ENCODE peak calls at places on chromosomes 12 and 14, in eight cellular contexts. F is WTC11; E is AG08395; Z is effector memory CD8-positive, alpha-beta T cell; N is stomach; X is tibial artery; I is cardiac muscle cell; B is GM04503. Y is an unnamed sample.

GRCh38 chr14:52313903-52314481 is at the start of gene PTGER2:
- DNase-seq in F (peak), E (peak), Z (peak), N (peak), X (peak), I (peak), B (no peak), Y (peak)

GRCh38 chr14:81710232-81710845 is 176.7 kb upstream of the SEL1L start:
- DNase-seq in F (no peak), E (peak), Z (no peak), N (no peak), X (no peak), I (peak), B (no peak), Y (peak)

GRCh38 chr12:116459921-116460666 is 99.1 kb upstream of the MAP1LC3B2 start:
- DNase-seq in F (no peak), E (no peak), Z (no peak), N (no peak), X (no peak), I (peak), B (no peak), Y (no peak)

GRCh38 chr12:116015525-116015924 is 262.0 kb downstream of the MED13L start:
- DNase-seq in F (no peak), E (peak), Z (no peak), N (no peak), X (no peak), I (peak), B (no peak), Y (no peak)

GRCh38 chr12:72511906-72512305 is 239.7 kb downstream of the TRHDE start:
- DNase-seq in F (no peak), E (peak), Z (no peak), N (no peak), X (no peak), I (peak), B (peak), Y (peak)

GRCh38 chr14:63388766-63389431 is 70.2 kb upstream of the GPHB5 start:
- DNase-seq in F (peak), E (peak), Z (peak), N (peak), X (peak), I (peak), B (no peak), Y (peak)

GRCh38 chr14:94601961-94602391 is 10.2 kb upstream of the SERPINA3 start:
- DNase-seq in F (no peak), E (peak), Z (no peak), N (peak), X (peak), I (peak), B (peak), Y (no peak)

GRCh38 chr14:101962503-101962874 is 1.9 kb upstream of the DYNC1H1 start:
- DNase-seq in F (no peak), E (peak), Z (no peak), N (peak), X (peak), I (peak), B (no peak), Y (no peak)

GRCh38 chr14:59358105-59358504 is 107.1 kb downstream of the GPR135 start:
- DNase-seq in F (peak), E (peak), Z (no peak), N (no peak), X (peak), I (peak), B (peak), Y (no peak)

GRCh38 chr14:51081209-51081608 is 13.7 kb downstream of the TRIM9 start:
- DNase-seq in F (no peak), E (no peak), Z (no peak), N (no peak), X (no peak), I (no peak), B (no peak), Y (no peak)

GRCh38 chr14:42980419-42980818 is 1373.7 kb downstream of the LRFN5 start:
- DNase-seq in F (peak), E (no peak), Z (no peak), N (no peak), X (no peak), I (no peak), B (no peak), Y (no peak)

GRCh38 chr12:6921996-6922935 is 5.5 kb upstream of the ATN1 start:
- DNase-seq in F (no peak), E (no peak), Z (no peak), N (no peak), X (peak), I (no peak), B (no peak), Y (no peak)

GRCh38 chr12:62802981-62803380 is 132.0 kb downstream of the PPM1H start:
- DNase-seq in F (no peak), E (no peak), Z (no peak), N (no peak), X (no peak), I (no peak), B (no peak), Y (no peak)

GRCh38 chr14:80585506-80585835 is 356.1 kb downstream of the CEP128 start:
- DNase-seq in F (no peak), E (no peak), Z (no peak), N (no peak), X (no peak), I (no peak), B (no peak), Y (no peak)

GRCh38 chr12:106582661-106583577 is at the start of gene RFX4:
- DNase-seq in F (peak), E (no peak), Z (no peak), N (no peak), X (no peak), I (no peak), B (no peak), Y (peak)

GRCh38 chr14:22699801-22700564 is 55.8 kb upstream of the OR6J1 start:
- DNase-seq in F (no peak), E (no peak), Z (no peak), N (no peak), X (no peak), I (peak), B (no peak), Y (no peak)

GRCh38 chr14:104102282-104102914 is 16.9 kb downstream of the ASPG start:
- DNase-seq in F (no peak), E (no peak), Z (no peak), N (no peak), X (peak), I (no peak), B (no peak), Y (no peak)

GRCh38 chr12:93245543-93245942 is 132.2 kb upstream of the NUDT4 start:
- DNase-seq in F (no peak), E (no peak), Z (no peak), N (no peak), X (no peak), I (no peak), B (no peak), Y (no peak)

GRCh38 chr12:1842905-1843640 is 22.7 kb downstream of the LRTM2 start:
- DNase-seq in F (peak), E (no peak), Z (no peak), N (no peak), X (peak), I (no peak), B (no peak), Y (no peak)

GRCh38 chr12:112676526-112676925 is 115.0 kb upstream of the RPH3A start:
- DNase-seq in F (peak), E (no peak), Z (no peak), N (no peak), X (no peak), I (no peak), B (no peak), Y (no peak)

GRCh38 chr12:52952082-52952801 is 3.3 kb downstream of the KRT18 start:
- DNase-seq in F (peak), E (no peak), Z (no peak), N (peak), X (no peak), I (peak), B (no peak), Y (no peak)

GRCh38 chr12:53495903-53496751 is 3.1 kb downstream of the MAP3K12 start:
- DNase-seq in F (peak), E (peak), Z (no peak), N (no peak), X (peak), I (peak), B (no peak), Y (peak)

GRCh38 chr14:28565345-28565744 is 201.2 kb upstream of the FOXG1 start:
- DNase-seq in F (no peak), E (no peak), Z (no peak), N (no peak), X (no peak), I (no peak), B (no peak), Y (no peak)

GRCh38 chr12:108338915-108339657 is at the start of gene CMKLR1:
- DNase-seq in F (peak), E (peak), Z (no peak), N (no peak), X (peak), I (peak), B (no peak), Y (no peak)

GRCh38 chr12:534216-534615 is 74.5 kb downstream of the B4GALNT3 start:
- DNase-seq in F (no peak), E (no peak), Z (no peak), N (no peak), X (no peak), I (no peak), B (no peak), Y (no peak)